ENCODE peak calls at places on chromosome 10, in six cellular contexts. Q is ascending aorta, A is right atrium auricular region, D is cardiac fibroblast, R is uterus, B is AG10803. L is an unnamed sample.
A peak's percentile ranks its signal among the peaks of the same experiment; 100 is the strongest.

GRCh38 chr10:130843051-130843653 is 468.4 kb downstream of the TCERG1L start:
- DNase-seq in D (no peak), A (peak; percentile 44), R (no peak), Q (no peak), B (no peak), L (no peak)

GRCh38 chr10:55630491-55631056 is 730.5 kb downstream of the ZWINT start:
- DNase-seq in B (no peak), D (no peak), A (no peak), Q (no peak), R (no peak), L (peak; percentile 38)

GRCh38 chr10:33822774-33823173 is 488.3 kb upstream of the NRP1 start:
- DNase-seq in D (no peak), A (no peak), B (no peak), Q (no peak), R (no peak), L (no peak)

GRCh38 chr10:77844713-77845454 is 81.7 kb downstream of the DLG5 start:
- DNase-seq in B (peak; percentile 79), R (no peak), A (no peak), Q (no peak), D (peak; percentile 84), L (peak; percentile 77)

GRCh38 chr10:86298501-86299001 is 68.0 kb downstream of the GRID1 start:
- DNase-seq in R (no peak), B (no peak), Q (no peak), A (no peak), D (no peak), L (no peak)

GRCh38 chr10:111989136-111990050 is 194.2 kb downstream of the GPAM start:
- DNase-seq in B (no peak), Q (no peak), A (no peak), R (no peak), D (no peak), L (no peak)

GRCh38 chr10:97593423-97593822 is 3.9 kb downstream of the C10orf62 start:
- DNase-seq in R (no peak), Q (no peak), D (peak; percentile 61), A (peak; percentile 63), B (peak; percentile 45), L (no peak)

GRCh38 chr10:95333997-95334792 is 43.4 kb upstream of the PDLIM1 start:
- DNase-seq in B (peak; percentile 87), Q (peak; percentile 71), A (peak; percentile 98), R (peak; percentile 39), D (peak; percentile 98), L (no peak)

GRCh38 chr10:35400600-35401268 is 64.4 kb downstream of the CCNY start:
- DNase-seq in R (no peak), D (peak; percentile 40), A (no peak), B (no peak), Q (no peak), L (no peak)

GRCh38 chr10:3538850-3539531 is 246.0 kb downstream of the KLF6 start:
- DNase-seq in B (peak; percentile 97), R (no peak), D (peak; percentile 98), A (peak; percentile 90), Q (peak; percentile 59), L (peak; percentile 81)

GRCh38 chr10:100115011-100115770 is 33.5 kb upstream of the CPN1 start:
- DNase-seq in Q (no peak), R (no peak), B (no peak), A (no peak), D (no peak), L (no peak)

GRCh38 chr10:103707956-103708626 is 147.3 kb downstream of the SH3PXD2A start:
- DNase-seq in B (no peak), D (no peak), A (no peak), R (no peak), Q (no peak), L (no peak)

GRCh38 chr10:89470628-89471027 is 56.3 kb downstream of the IFIT5 start:
- DNase-seq in A (no peak), B (no peak), D (no peak), R (no peak), Q (no peak), L (no peak)

GRCh38 chr10:87844837-87845623 is 18.3 kb downstream of the KLLN start:
- DNase-seq in Q (no peak), A (no peak), B (peak; percentile 34), D (peak; percentile 31), R (no peak), L (peak; percentile 19)

GRCh38 chr10:84270708-84271107 is 25.9 kb downstream of the RGR start:
- DNase-seq in B (no peak), Q (no peak), R (no peak), D (no peak), A (no peak), L (no peak)

GRCh38 chr10:119022846-119023552 is 6.5 kb upstream of the NANOS1 start:
- DNase-seq in A (no peak), Q (no peak), B (peak; percentile 91), D (no peak), R (no peak), L (no peak)

GRCh38 chr10:129163536-129163935 is 303.5 kb upstream of the MGMT start:
- DNase-seq in B (no peak), D (no peak), R (no peak), Q (no peak), A (no peak), L (no peak)

GRCh38 chr10:71419002-71419540 is 22.4 kb downstream of the CDH23 start:
- DNase-seq in R (no peak), Q (no peak), D (no peak), A (no peak), B (no peak), L (no peak)

GRCh38 chr10:50561266-50561665 is 62.5 kb downstream of the SGMS1 start:
- DNase-seq in Q (no peak), R (no peak), B (peak; percentile 99), A (no peak), D (peak; percentile 98), L (no peak)

GRCh38 chr10:69994262-69994661 is 58.4 kb upstream of the MACROH2A2 start:
- DNase-seq in B (peak; percentile 23), R (peak; percentile 15), D (peak; percentile 58), A (no peak), Q (no peak), L (peak; percentile 28)

GRCh38 chr10:133445751-133446708 is 7.7 kb upstream of the SCART1 start:
- DNase-seq in D (no peak), Q (no peak), B (no peak), A (peak; percentile 40), R (no peak), L (peak; percentile 5)

GRCh38 chr10:80081026-80081425 is 2.6 kb downstream of the TMEM254 start:
- DNase-seq in B (no peak), R (no peak), D (no peak), A (no peak), Q (no peak), L (no peak)

GRCh38 chr10:123301077-123301875 is 147.1 kb downstream of the BUB3 start:
- DNase-seq in Q (no peak), D (peak; percentile 62), R (no peak), A (no peak), B (no peak), L (peak; percentile 28)
- TF ChIP-seq CTCF in Q (no peak), D (no peak), R (no peak), A (no peak), B (no peak), L (no peak)

GRCh38 chr10:125190414-125190813 is 30.1 kb upstream of the CTBP2 start:
- DNase-seq in A (no peak), R (no peak), Q (no peak), B (no peak), D (no peak), L (no peak)

GRCh38 chr10:125189162-125189561 is 28.8 kb upstream of the CTBP2 start:
- DNase-seq in A (no peak), D (no peak), Q (no peak), R (no peak), B (no peak), L (no peak)

GRCh38 chr10:125192005-125192404 is 31.6 kb upstream of the CTBP2 start:
- DNase-seq in Q (no peak), A (no peak), R (no peak), D (no peak), B (no peak), L (no peak)

GRCh38 chr10:125192620-125193019 is 32.3 kb upstream of the CTBP2 start:
- DNase-seq in Q (no peak), R (no peak), D (no peak), A (no peak), B (no peak), L (no peak)

GRCh38 chr10:125190961-125191360 is 30.6 kb upstream of the CTBP2 start:
- DNase-seq in Q (no peak), A (no peak), R (no peak), B (no peak), D (no peak), L (no peak)
- H3K4me3 ChIP-seq in Q (no peak overlapping the region), A (no peak overlapping the region), R (no peak overlapping the region), B (no peak overlapping the region), D (no peak overlapping the region), L (no peak overlapping the region)

GRCh38 chr10:102233997-102234396 is 7.3 kb downstream of the PITX3 start:
- DNase-seq in D (no peak), R (no peak), B (no peak), Q (no peak), A (no peak), L (no peak)

GRCh38 chr10:102230264-102230860 is 4.3 kb downstream of the ELOVL3 start:
- DNase-seq in R (peak; percentile 40), B (no peak), A (no peak), Q (no peak), D (peak; percentile 73), L (peak; percentile 69)

GRCh38 chr10:102231357-102232318 is 5.5 kb downstream of the ELOVL3 start:
- DNase-seq in D (no peak), Q (no peak), A (no peak), R (peak; percentile 19), B (no peak), L (peak; percentile 60)

GRCh38 chr10:102229810-102230263 is 3.7 kb downstream of the ELOVL3 start:
- DNase-seq in Q (no peak), B (peak; percentile 56), D (peak; percentile 77), R (peak; percentile 79), A (peak; percentile 77), L (peak; percentile 93)

DNA sequence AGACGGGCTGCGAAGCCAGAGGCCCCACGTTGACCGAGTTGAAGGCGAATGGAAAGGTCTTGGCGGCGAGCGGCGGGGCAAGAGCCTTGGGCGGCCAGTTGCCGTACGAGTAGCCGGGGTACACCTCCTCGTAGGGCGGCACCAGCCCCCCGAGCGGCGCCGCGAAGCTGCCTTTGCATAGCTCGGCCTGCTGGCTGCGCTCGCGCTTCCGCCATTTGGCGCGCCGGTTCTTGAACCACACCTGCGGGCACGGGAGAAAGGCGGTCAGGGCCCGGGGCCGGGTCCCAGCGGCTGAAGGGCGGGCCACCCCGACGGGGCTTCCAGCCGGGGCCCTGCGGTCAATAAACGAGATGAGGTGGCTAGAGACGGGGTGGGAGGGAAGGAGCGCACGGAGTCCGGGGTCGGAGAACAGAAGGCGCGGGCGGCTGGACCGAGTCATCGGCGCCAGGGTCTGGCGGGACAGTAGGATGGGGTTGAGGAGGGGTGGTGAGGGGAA is 4.8 kb downstream of the ELOVL3 start:
- DNase-seq in A (no peak), B (no peak), Q (no peak), R (peak; percentile 20), D (peak; percentile 38), L (peak; percentile 65)
- TF ChIP-seq CTCF in A (no peak), B (peak; percentile 27), Q (peak; percentile 38), R (peak; percentile 18), D (peak; percentile 40), L (peak; percentile 40)

DNA sequence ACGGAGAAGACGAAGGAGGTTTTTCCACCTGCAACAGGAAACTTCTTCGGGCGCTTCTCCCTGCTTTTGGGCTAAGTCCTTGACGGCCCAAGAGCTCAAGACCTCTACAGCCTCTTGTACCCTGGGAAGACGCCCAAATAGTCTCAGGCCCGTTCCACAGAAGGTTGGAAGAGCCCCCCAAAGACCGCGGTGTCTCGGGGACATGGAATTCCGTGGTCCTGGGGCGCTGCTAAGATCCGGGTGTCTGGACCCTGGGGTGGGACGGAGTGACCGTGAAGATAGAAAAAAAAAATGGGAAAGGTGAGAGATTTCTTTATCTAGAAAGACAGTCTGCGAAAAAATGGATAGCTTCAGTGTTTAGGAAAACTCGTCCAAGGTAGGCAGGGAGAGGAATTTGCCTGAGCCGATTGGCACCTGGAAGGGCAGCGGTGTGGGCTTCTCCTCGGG is 398 bp downstream of the GAD2 start:
- DNase-seq in Q (no peak), A (no peak), R (no peak), D (no peak), B (no peak), L (no peak)
- H3K4me3 ChIP-seq in Q (peak overlapping the region; percentile 48), A (no peak overlapping the region), R (no peak overlapping the region), D (no peak overlapping the region), B (no peak overlapping the region), L (no peak overlapping the region)